ENCODE peak calls at places on chromosomes 12 and 14, in five cellular contexts. L, J, D, Q and N are unnamed samples.
A peak's percentile ranks its signal among the peaks of the same experiment; 100 is the strongest.

GRCh38 chr12:68203460-68203875 is 22.1 kb downstream of the IL26 start:
- DNase-seq in D (no peak), L (no peak), Q (no peak), J (no peak), N (no peak)

GRCh38 chr14:66496911-66497310 is 10.7 kb downstream of the CCDC196 start:
- DNase-seq in J (no peak), Q (no peak), D (no peak), L (no peak), N (no peak)

GRCh38 chr12:115264605-115265004 is 580.6 kb upstream of the TBX3 start:
- DNase-seq in J (no peak), Q (no peak), L (no peak), D (no peak), N (no peak)

GRCh38 chr12:96489392-96490056 is at the start of gene CFAP54:
- DNase-seq in J (peak; percentile 96), L (peak; percentile 93), Q (peak; percentile 93), D (peak; percentile 95), N (peak; percentile 98)

GRCh38 chr14:98704441-98704840 is 567.6 kb downstream of the BCL11B start:
- DNase-seq in Q (no peak), L (no peak), J (no peak), D (no peak), N (peak; percentile 17)

GRCh38 chr12:59239993-59240392 is 319.7 kb upstream of the LRIG3 start:
- DNase-seq in D (no peak), Q (no peak), J (no peak), L (no peak), N (no peak)

GRCh38 chr14:68665792-68666195 is 127.1 kb downstream of the ZFP36L1 start:
- DNase-seq in D (no peak), L (no peak), Q (no peak), J (no peak), N (no peak)

GRCh38 chr12:57610553-57611115 is 601 bp upstream of the ARHGEF25 start:
- DNase-seq in D (no peak), J (no peak), L (peak; percentile 83), Q (no peak), N (peak; percentile 44)

GRCh38 chr12:99334737-99335136 is 312.8 kb upstream of the GARIN6 start:
- DNase-seq in D (no peak), J (no peak), Q (peak; percentile 1), L (no peak), N (peak; percentile 78)

GRCh38 chr14:98890556-98891340 is 381.2 kb downstream of the BCL11B start:
- DNase-seq in D (no peak), J (no peak), L (no peak), Q (no peak), N (no peak)

GRCh38 chr14:103126873-103127304 is 3.6 kb downstream of the TNFAIP2 start:
- DNase-seq in Q (no peak), L (peak; percentile 95), D (no peak), J (peak; percentile 26), N (peak; percentile 45)

GRCh38 chr12:104411826-104412626 is 44.7 kb upstream of the CHST11 start:
- DNase-seq in J (no peak), L (no peak), Q (peak; percentile 67), D (no peak), N (no peak)

GRCh38 chr12:111274820-111275219 is 94.1 kb downstream of the PHETA1 start:
- DNase-seq in D (no peak), Q (peak; percentile 15), J (no peak), L (peak; percentile 82), N (peak; percentile 45)

GRCh38 chr12:4438834-4439596 is 6.6 kb downstream of the FGF6 start:
- DNase-seq in J (no peak), L (peak; percentile 7), D (no peak), Q (no peak), N (no peak)

GRCh38 chr12:111582133-111582747 is 16.9 kb downstream of the ATXN2 start:
- DNase-seq in D (no peak), L (no peak), Q (no peak), J (no peak), N (no peak)

GRCh38 chr12:14390885-14391530 is 25.5 kb downstream of the ATF7IP start:
- DNase-seq in L (no peak), J (peak; percentile 40), D (no peak), Q (no peak), N (no peak)

GRCh38 chr14:53670701-53671100 is 285.9 kb downstream of the BMP4 start:
- DNase-seq in Q (peak; percentile 93), D (peak; percentile 5), L (no peak), J (no peak), N (no peak)

GRCh38 chr12:124395986-124396385 is 101.1 kb downstream of the RFLNA start:
- DNase-seq in L (no peak), D (peak; percentile 44), J (no peak), Q (no peak), N (no peak)

GRCh38 chr12:104456950-104457745 is 400 bp downstream of the CHST11 start:
- DNase-seq in L (no peak), J (peak; percentile 79), D (peak; percentile 88), Q (peak; percentile 79), N (peak; percentile 61)

GRCh38 chr14:103512701-103513611 is 9.7 kb downstream of the CKB start:
- DNase-seq in D (no peak), L (peak; percentile 65), J (peak; percentile 28), Q (peak; percentile 80), N (peak; percentile 54)

GRCh38 chr12:51253276-51253675 is 14.7 kb downstream of the DAZAP2 start:
- DNase-seq in J (no peak), D (no peak), L (no peak), Q (no peak), N (no peak)

GRCh38 chr14:60164404-60164716 is 838 bp downstream of the DHRS7 start:
- DNase-seq in J (no peak), D (no peak), Q (no peak), L (no peak), N (no peak)

GRCh38 chr12:111598637-111599458 is at the start of gene ATXN2:
- DNase-seq in Q (no peak), D (no peak), L (peak; percentile 98), J (peak; percentile 46), N (peak; percentile 83)

GRCh38 chr14:21723431-21724045 is 49.9 kb upstream of the OR4E1 start:
- DNase-seq in D (peak; percentile 41), L (peak; percentile 58), J (no peak), Q (peak; percentile 15), N (peak; percentile 97)

GRCh38 chr12:1576410-1577240 is 17.8 kb downstream of the FBXL14 start:
- DNase-seq in Q (peak; percentile 79), D (no peak), L (no peak), J (no peak), N (peak; percentile 62)

GRCh38 chr12:1574863-1575254 is 19.5 kb downstream of the FBXL14 start:
- DNase-seq in Q (no peak), L (no peak), J (no peak), D (no peak), N (no peak)

GRCh38 chr12:1573960-1574862 is 20.2 kb downstream of the FBXL14 start:
- DNase-seq in L (peak; percentile 56), Q (peak; percentile 43), J (no peak), D (peak; percentile 32), N (no peak)

GRCh38 chr12:1575287-1575798 is 19.0 kb downstream of the FBXL14 start:
- DNase-seq in J (no peak), D (no peak), L (no peak), Q (peak; percentile 49), N (no peak)

DNA sequence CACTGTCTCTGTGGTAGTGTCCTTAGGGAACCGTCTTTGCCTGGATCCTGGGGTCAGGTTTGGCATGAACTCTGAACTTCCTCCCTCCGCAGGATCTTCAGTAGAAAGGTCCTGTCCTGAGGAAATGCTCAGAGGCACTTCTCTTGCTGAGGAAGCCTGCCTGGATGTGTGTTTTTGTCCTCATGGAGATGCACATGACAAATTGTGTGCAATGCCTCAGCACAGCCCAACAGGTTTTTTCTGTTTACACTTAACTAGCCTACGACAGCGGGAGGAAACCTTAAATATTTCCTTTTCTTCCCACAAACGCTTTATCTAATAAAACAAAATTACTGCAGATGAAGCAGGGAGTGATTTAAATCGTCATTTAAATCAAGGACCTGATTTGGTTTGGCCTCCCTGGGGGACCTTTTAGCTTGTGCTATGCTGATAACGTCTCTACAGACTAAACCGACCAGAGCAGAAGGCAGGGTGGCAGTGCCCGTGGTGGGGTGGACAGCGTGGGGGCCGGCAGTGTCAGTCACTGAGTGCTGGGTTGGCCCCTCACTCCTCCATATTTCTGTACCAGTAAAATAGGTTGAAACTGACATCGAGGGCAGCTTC is 18.5 kb downstream of the FBXL14 start:
- DNase-seq in D (no peak), J (no peak), Q (peak; percentile 66), L (no peak), N (peak; percentile 68)
- H3K4me3 ChIP-seq in D (no peak overlapping the region), J (no peak overlapping the region), Q (peak overlapping the region; percentile 0), L (no peak overlapping the region), N (peak overlapping the region; percentile 20)

DNA sequence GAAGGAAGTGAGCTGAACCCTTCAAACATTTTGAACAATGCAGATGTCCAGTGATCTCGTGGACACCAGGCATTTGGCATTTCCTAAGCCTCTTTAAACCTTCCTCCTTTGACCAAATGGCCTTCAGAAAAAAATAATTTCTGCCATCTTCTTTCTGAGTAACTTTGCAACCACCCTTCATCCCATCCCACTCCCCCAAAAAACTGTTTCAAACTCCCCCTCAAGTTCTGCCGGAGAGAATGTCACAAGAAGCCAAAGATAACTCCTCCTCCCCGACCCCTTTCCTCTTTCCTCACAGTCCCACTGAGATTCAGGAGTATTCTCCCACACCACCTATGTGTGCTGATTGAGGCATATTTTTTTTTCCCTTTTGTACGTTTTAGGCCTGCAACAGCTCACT is 1.7 kb downstream of the KSR2 start:
- DNase-seq in L (no peak), Q (no peak), D (no peak), J (no peak), N (no peak)
- H3K4me3 ChIP-seq in L (no peak overlapping the region), Q (no peak overlapping the region), D (no peak overlapping the region), J (no peak overlapping the region), N (no peak overlapping the region)

GRCh38 chr14:78762331-78762730 is 592.2 kb downstream of the NRXN3 start:
- DNase-seq in J (no peak), Q (no peak), L (no peak), D (no peak), N (no peak)

GRCh38 chr14:78764645-78765044 is 594.5 kb downstream of the NRXN3 start:
- DNase-seq in Q (no peak), L (no peak), J (no peak), D (no peak), N (no peak)

GRCh38 chr14:78767436-78767835 is 597.3 kb downstream of the NRXN3 start:
- DNase-seq in Q (peak; percentile 43), D (no peak), J (no peak), L (no peak), N (no peak)

GRCh38 chr14:78763746-78764145 is 593.6 kb downstream of the NRXN3 start:
- DNase-seq in L (no peak), D (no peak), J (no peak), Q (no peak), N (no peak)

GRCh38 chr14:78764240-78764639 is 594.1 kb downstream of the NRXN3 start:
- DNase-seq in J (no peak), D (no peak), L (peak; percentile 6), Q (peak; percentile 69), N (no peak)
- H3K4me3 ChIP-seq in J (no peak overlapping the region), D (no peak overlapping the region), L (no peak overlapping the region), Q (no peak overlapping the region), N (no peak overlapping the region)

GRCh38 chr12:10559241-10559640 is 53.6 kb downstream of the EIF2S3B start:
- DNase-seq in J (no peak), D (no peak), L (no peak), Q (no peak), N (no peak)
- H3K4me3 ChIP-seq in J (no peak overlapping the region), D (no peak overlapping the region), L (no peak overlapping the region), Q (no peak overlapping the region), N (no peak overlapping the region)